ENCODE peak calls at places on chromosomes 2 and 18, in six cellular contexts. K is naive thymus-derived CD4-positive, alpha-beta T cell; L is pancreas; B is CD8-positive, alpha-beta T cell; U is uterus; W is lower lobe of right lung. P is an unnamed sample.

GRCh38 chr2:201965550-201965949 is 68.1 kb upstream of the FZD7 start:
- DNase-seq in W (no peak), K (no peak), B (no peak), U (no peak), L (no peak), P (no peak)

GRCh38 chr2:145085616-145086015 is 565.7 kb upstream of the ZEB2 start:
- DNase-seq in U (no peak), L (no peak), B (no peak), W (no peak), K (no peak), P (no peak)

GRCh38 chr2:145992572-145992971 is 1472.7 kb upstream of the ZEB2 start:
- DNase-seq in K (no peak), W (no peak), L (no peak), U (no peak), B (no peak), P (no peak)

GRCh38 chr2:133992454-133992853 is 261.4 kb upstream of the MGAT5 start:
- DNase-seq in K (no peak), L (no peak), B (no peak), U (no peak), W (no peak), P (no peak)

GRCh38 chr18:11366410-11366809 is 217.0 kb upstream of the PIEZO2 start:
- DNase-seq in W (no peak), L (no peak), K (no peak), U (no peak), B (no peak), P (no peak)

GRCh38 chr2:131125195-131125757 is 20.1 kb downstream of the PLEKHB2 start:
- DNase-seq in K (no peak), B (no peak), L (no peak), U (no peak), W (no peak), P (no peak)

GRCh38 chr2:62014102-62014501 is 108.6 kb downstream of the COMMD1 start:
- DNase-seq in L (peak; percentile 64), U (peak; percentile 57), W (no peak), B (no peak), K (no peak), P (peak; percentile 80)

GRCh38 chr18:58669731-58670379 is 1.4 kb upstream of the MALT1 start:
- DNase-seq in L (no peak), W (no peak), U (no peak), B (no peak), K (no peak), P (no peak)

GRCh38 chr2:230873670-230874401 is 9.1 kb downstream of the ITM2C start:
- DNase-seq in K (no peak), U (no peak), W (no peak), B (no peak), L (no peak), P (no peak)

GRCh38 chr2:236309669-236310029 is 45.4 kb upstream of the ASB18 start:
- DNase-seq in K (no peak), U (no peak), W (no peak), L (no peak), B (no peak), P (no peak)

GRCh38 chr2:171317492-171318125 is 116.2 kb downstream of the METTL8 start:
- DNase-seq in B (no peak), W (no peak), L (no peak), K (no peak), U (no peak), P (no peak)

GRCh38 chr2:36352024-36352398 is 3.6 kb upstream of the CRIM1 start:
- DNase-seq in B (no peak), U (no peak), L (no peak), W (no peak), K (no peak), P (no peak)

GRCh38 chr2:47535991-47536390 is 133.0 kb downstream of the MSH2 start:
- DNase-seq in L (no peak), W (no peak), B (no peak), K (no peak), U (no peak), P (no peak)

GRCh38 chr2:236369606-236370005 is 105.4 kb upstream of the ASB18 start:
- DNase-seq in W (peak; percentile 81), L (peak; percentile 14), U (no peak), K (no peak), B (no peak), P (no peak)

GRCh38 chr18:24388975-24389374 is 8.6 kb downstream of the OSBPL1A start:
- DNase-seq in L (no peak), K (no peak), U (no peak), W (no peak), B (no peak), P (no peak)

GRCh38 chr2:217901400-217901799 is 101.4 kb downstream of the TNS1 start:
- DNase-seq in W (no peak), L (no peak), B (no peak), K (no peak), U (no peak), P (no peak)

GRCh38 chr2:133264951-133265949 is 303.0 kb downstream of the NCKAP5 start:
- DNase-seq in B (no peak), L (peak; percentile 40), K (no peak), W (peak; percentile 70), U (no peak), P (no peak)

GRCh38 chr2:67366832-67367412 is 30.2 kb upstream of the ETAA1 start:
- DNase-seq in B (no peak), U (no peak), K (no peak), L (no peak), W (no peak), P (no peak)

GRCh38 chr2:191952515-191953270 is 105.8 kb upstream of the CAVIN2 start:
- DNase-seq in K (no peak), L (no peak), B (no peak), U (no peak), W (no peak), P (no peak)

GRCh38 chr2:84876369-84876768 is 4.5 kb downstream of the TRABD2A start:
- DNase-seq in W (no peak), L (no peak), B (no peak), U (no peak), K (no peak), P (no peak)

GRCh38 chr2:43218550-43219382 is 7.6 kb downstream of the ZFP36L2 start:
- DNase-seq in L (peak; percentile 62), K (peak; percentile 50), U (no peak), B (peak; percentile 79), W (peak; percentile 84), P (peak; percentile 81)

GRCh38 chr2:209577376-209578357 is 153.8 kb downstream of the MAP2 start:
- DNase-seq in K (no peak), B (no peak), W (no peak), U (no peak), L (no peak), P (no peak)

GRCh38 chr2:240297553-240298315 is 137.7 kb upstream of the GPC1 start:
- DNase-seq in L (no peak), U (no peak), K (no peak), W (no peak), B (no peak), P (peak; percentile 62)

GRCh38 chr2:102761763-102762162 is at the start of gene TMEM182:
- DNase-seq in K (no peak), B (no peak), U (peak; percentile 17), L (no peak), W (no peak), P (no peak)

GRCh38 chr2:10124538-10125045 is 2.1 kb downstream of the RRM2 start:
- DNase-seq in K (no peak), W (no peak), L (peak; percentile 56), U (no peak), B (peak; percentile 51), P (no peak)

GRCh38 chr2:159265171-159265576 is 21.3 kb downstream of the WDSUB1 start:
- DNase-seq in W (no peak), L (no peak), U (no peak), K (no peak), B (no peak), P (no peak)

DNA sequence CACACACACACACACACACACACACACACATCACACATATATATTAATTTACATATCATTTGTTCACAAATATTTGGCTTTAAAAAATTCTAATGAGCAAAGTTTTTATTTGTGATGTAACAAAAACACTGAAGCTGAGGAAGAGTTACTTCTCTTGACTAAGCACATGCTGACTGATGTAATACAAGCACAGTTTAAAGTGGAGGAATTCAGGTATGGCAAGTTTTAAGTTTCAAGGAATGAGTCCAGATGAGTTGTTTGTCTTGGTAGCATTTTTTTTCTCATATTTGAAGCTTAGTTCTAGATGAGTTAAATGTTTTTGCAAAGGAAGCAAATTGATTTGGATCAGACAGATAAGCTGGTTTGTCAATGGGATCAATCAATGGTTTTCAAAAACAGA is 20.2 kb upstream of the CALCRL start:
- DNase-seq in L (no peak), B (no peak), K (no peak), W (no peak), U (no peak), P (no peak)
- H3K27ac ChIP-seq in L (no peak overlapping the region), B (no peak overlapping the region), K (no peak overlapping the region), W (no peak overlapping the region), U (no peak overlapping the region), P (no peak overlapping the region)

DNA sequence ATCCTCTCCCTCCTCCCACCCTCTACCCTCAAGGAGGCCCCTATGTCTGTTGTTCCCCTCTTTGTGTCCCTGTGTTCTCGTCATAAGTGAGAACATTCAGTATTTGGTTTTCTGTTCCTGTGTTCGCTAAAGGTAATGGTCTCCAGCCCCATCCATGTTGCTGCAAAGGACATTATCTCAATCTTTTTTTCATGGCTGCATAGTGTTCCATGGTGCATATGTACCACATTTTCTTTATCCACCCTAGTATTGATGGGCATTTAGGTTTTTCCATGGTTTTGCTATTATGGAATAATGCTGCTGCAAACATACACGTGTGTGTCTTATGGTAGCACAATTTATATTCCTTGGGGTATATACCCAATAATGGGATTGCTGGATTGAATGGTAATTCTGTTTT is 33.0 kb downstream of the PUM2 start:
- DNase-seq in W (no peak), K (no peak), L (no peak), B (no peak), U (no peak), P (no peak)
- H3K4me1 ChIP-seq in W (peaks cover 22% of the 10 kb centered on the region), K (peaks cover 10% of the 10 kb centered on the region), L (no peaks in the 10 kb centered on the region), B (peaks cover 4% of the 10 kb centered on the region), U (no peaks in the 10 kb centered on the region), P (peaks cover 2% of the 10 kb centered on the region)

DNA sequence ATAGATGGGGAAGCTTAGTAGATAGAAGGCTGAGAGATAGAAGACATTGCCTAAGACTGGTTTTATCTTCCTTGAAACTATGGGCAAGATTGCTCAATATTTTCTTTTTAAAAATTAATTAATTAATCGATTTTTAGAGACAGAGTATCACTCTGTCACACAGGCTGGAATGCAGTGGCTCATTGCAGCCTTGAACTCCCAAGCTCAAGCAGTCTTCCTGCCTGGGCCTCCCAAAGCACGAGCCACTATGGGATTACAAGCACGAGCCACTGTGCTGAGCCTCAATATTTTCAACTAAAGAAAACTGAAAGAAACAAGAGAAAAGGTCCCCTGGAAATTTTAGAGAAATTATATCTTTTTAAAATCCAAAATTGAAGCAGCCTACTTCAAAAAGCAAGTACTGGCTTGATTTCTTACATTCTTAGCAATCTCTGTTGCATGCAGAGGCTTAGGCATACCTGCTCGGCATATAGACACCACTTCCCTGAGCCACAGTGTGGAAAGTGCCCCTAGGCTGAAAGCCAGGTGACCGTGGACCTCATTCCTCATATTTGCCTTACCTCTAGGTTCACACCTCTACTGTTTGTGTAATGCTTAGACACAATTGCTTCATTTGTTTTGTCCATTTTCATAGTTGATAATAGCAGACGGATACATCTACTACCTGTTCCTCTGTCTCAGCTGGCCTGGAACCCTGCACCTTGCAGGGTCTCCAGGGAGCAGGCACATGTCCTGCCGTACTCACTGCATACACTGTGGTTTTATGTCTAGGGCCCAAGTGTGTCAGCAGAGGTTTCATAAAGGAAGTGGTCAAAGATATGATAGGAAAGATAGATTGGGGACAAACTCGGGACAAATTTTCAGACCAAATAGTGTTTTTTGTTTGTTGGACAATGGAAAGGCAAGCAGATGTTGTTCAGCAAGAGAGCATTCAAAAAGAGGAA is 166.5 kb upstream of the ALPP start:
- DNase-seq in U (no peak), B (no peak), K (no peak), W (no peak), L (no peak), P (no peak)
- H3K4me3 ChIP-seq in U (no peak overlapping the region), B (no peak overlapping the region), K (no peak overlapping the region), W (no peak overlapping the region), L (no peak overlapping the region), P (no peak overlapping the region)

GRCh38 chr18:79937103-79937860 is 14.2 kb downstream of the SLC66A2 start:
- DNase-seq in U (peak; percentile 2), W (peak; percentile 32), B (no peak), K (no peak), L (no peak), P (peak; percentile 5)
- H3K27ac ChIP-seq in U (no peak overlapping the region), W (no peak overlapping the region), B (no peak overlapping the region), K (no peak overlapping the region), L (no peak overlapping the region), P (no peak overlapping the region)

P was measured in aorta.